ENCODE peak calls at places on chromosome 13, in nine cellular contexts. V, S, L, W, R, T, N, F and K are unnamed samples.

GRCh38 chr13:75870397-75870801 is 234.3 kb downstream of the LMO7 start:
- DNase-seq in V (no peak), S (peak; percentile 37), L (peak; percentile 30), W (peak; percentile 20), R (no peak), T (no peak), N (no peak), F (peak; percentile 26), K (no peak)

GRCh38 chr13:23323946-23324709 is 109.4 kb downstream of the SACS start:
- DNase-seq in V (no peak), S (peak; percentile 20), L (no peak), W (peak; percentile 32), R (no peak), T (no peak), N (no peak), F (peak; percentile 45), K (no peak)

GRCh38 chr13:73069206-73069815 is 10.5 kb downstream of the KLF5 start:
- DNase-seq in V (no peak), S (no peak), L (no peak), W (peak; percentile 60), R (no peak), T (no peak), N (no peak), F (no peak), K (no peak)

GRCh38 chr13:30892966-30893365 is 13.1 kb upstream of the MEDAG start:
- DNase-seq in V (peak; percentile 76), S (peak; percentile 74), L (peak; percentile 72), W (peak; percentile 48), R (no peak), T (no peak), N (no peak), F (no peak), K (no peak)

GRCh38 chr13:95099541-95099940 is 201.7 kb downstream of the ABCC4 start:
- DNase-seq in V (no peak), S (no peak), L (peak; percentile 87), W (peak; percentile 28), R (no peak), T (no peak), N (no peak), F (peak; percentile 95), K (no peak)

GRCh38 chr13:109722068-109722467 is 64.3 kb downstream of the IRS2 start:
- DNase-seq in V (no peak), S (no peak), L (no peak), W (no peak), R (no peak), T (no peak), N (no peak), F (no peak), K (no peak)

GRCh38 chr13:32881792-32882175 is 134.4 kb upstream of the KL start:
- DNase-seq in V (no peak), S (no peak), L (no peak), W (no peak), R (no peak), T (no peak), N (no peak), F (peak; percentile 87), K (no peak)

GRCh38 chr13:110131424-110131823 is 175.5 kb downstream of the COL4A1 start:
- DNase-seq in V (peak; percentile 3), S (no peak), L (no peak), W (no peak), R (no peak), T (no peak), N (no peak), F (no peak), K (no peak)

GRCh38 chr13:79423801-79424642 is 18.0 kb upstream of the RBM26 start:
- DNase-seq in V (no peak), S (peak; percentile 34), L (peak; percentile 65), W (peak; percentile 63), R (no peak), T (no peak), N (no peak), F (peak; percentile 56), K (no peak)

GRCh38 chr13:35917252-35917941 is 213.8 kb downstream of the DCLK1 start:
- DNase-seq in V (no peak), S (no peak), L (no peak), W (no peak), R (no peak), T (no peak), N (no peak), F (no peak), K (no peak)

GRCh38 chr13:35881360-35881759 is 249.8 kb downstream of the DCLK1 start:
- DNase-seq in V (no peak), S (no peak), L (no peak), W (peak; percentile 39), R (no peak), T (no peak), N (no peak), F (no peak), K (no peak)

GRCh38 chr13:96650301-96650886 is 343.9 kb downstream of the OXGR1 start:
- DNase-seq in V (no peak), S (no peak), L (peak; percentile 89), W (no peak), R (no peak), T (peak; percentile 41), N (no peak), F (peak; percentile 94), K (no peak)

GRCh38 chr13:71632721-71633120 is 234.3 kb downstream of the DACH1 start:
- DNase-seq in V (no peak), S (no peak), L (no peak), W (no peak), R (no peak), T (no peak), N (no peak), F (no peak), K (no peak)

GRCh38 chr13:49326222-49326917 is 78.6 kb downstream of the CDADC1 start:
- DNase-seq in V (no peak), S (no peak), L (no peak), W (no peak), R (no peak), T (no peak), N (no peak), F (no peak), K (no peak)

GRCh38 chr13:97386832-97387486 is 47.0 kb upstream of the RAP2A start:
- DNase-seq in V (no peak), S (no peak), L (no peak), W (no peak), R (no peak), T (no peak), N (no peak), F (no peak), K (no peak)

GRCh38 chr13:96091164-96091931 is 1.4 kb downstream of the HS6ST3 start:
- DNase-seq in V (peak; percentile 26), S (peak; percentile 59), L (no peak), W (no peak), R (no peak), T (no peak), N (peak; percentile 68), F (no peak), K (no peak)

GRCh38 chr13:29883941-29884518 is 33.6 kb upstream of the UBL3 start:
- DNase-seq in V (no peak), S (no peak), L (no peak), W (peak; percentile 27), R (no peak), T (no peak), N (no peak), F (no peak), K (no peak)

GRCh38 chr13:39016087-39016486 is 21.8 kb downstream of the PROSER1 start:
- DNase-seq in V (no peak), S (no peak), L (no peak), W (no peak), R (no peak), T (no peak), N (no peak), F (no peak), K (no peak)

GRCh38 chr13:39013462-39013861 is 22.8 kb upstream of the STOML3 start:
- DNase-seq in V (no peak), S (no peak), L (no peak), W (no peak), R (no peak), T (no peak), N (no peak), F (no peak), K (no peak)

GRCh38 chr13:39016789-39017188 is 21.1 kb downstream of the PROSER1 start:
- DNase-seq in V (no peak), S (peak; percentile 68), L (peak; percentile 35), W (peak; percentile 8), R (no peak), T (no peak), N (no peak), F (peak; percentile 35), K (no peak)

GRCh38 chr13:39012608-39013007 is 22.0 kb upstream of the STOML3 start:
- DNase-seq in V (peak; percentile 31), S (peak; percentile 52), L (no peak), W (no peak), R (no peak), T (no peak), N (no peak), F (no peak), K (no peak)
- TF ChIP-seq CTCF in V (no peak), S (peak; percentile 62), L (peak; percentile 4), W (peak; percentile 5), R (no peak), T (peak; percentile 14), N (peak; percentile 33), F (peak; percentile 15), K (no peak)

GRCh38 chr13:103799028-103799427 is 732.8 kb upstream of the SLC10A2 start:
- DNase-seq in V (no peak), S (no peak), L (no peak), W (no peak), R (no peak), T (no peak), N (no peak), F (no peak), K (no peak)
- TF ChIP-seq CTCF in V (no peak), S (no peak), L (no peak), W (no peak), R (no peak), T (no peak), N (no peak), F (no peak), K (no peak)

GRCh38 chr13:43994999-43995859 is 115.5 kb downstream of the LACC1 start:
- DNase-seq in V (no peak), S (no peak), L (no peak), W (no peak), R (no peak), T (no peak), N (no peak), F (no peak), K (no peak)
- TF ChIP-seq CTCF in V (no peak), S (no peak), L (no peak), W (no peak), R (no peak), T (no peak), N (no peak), F (no peak), K (no peak)

GRCh38 chr13:52147225-52147624 is 12.2 kb downstream of the NEK3 start:
- DNase-seq in V (no peak), S (no peak), L (no peak), W (no peak), R (no peak), T (no peak), N (no peak), F (no peak), K (no peak)

GRCh38 chr13:52137489-52137888 is 8.6 kb upstream of the NEK5 start:
- DNase-seq in V (no peak), S (peak; percentile 27), L (no peak), W (no peak), R (no peak), T (no peak), N (no peak), F (no peak), K (no peak)

GRCh38 chr13:52136763-52137162 is 7.9 kb upstream of the NEK5 start:
- DNase-seq in V (no peak), S (no peak), L (no peak), W (no peak), R (no peak), T (no peak), N (no peak), F (no peak), K (no peak)

GRCh38 chr13:52141299-52141698 is 12.4 kb upstream of the NEK5 start:
- DNase-seq in V (no peak), S (no peak), L (no peak), W (no peak), R (no peak), T (no peak), N (no peak), F (no peak), K (no peak)
- TF ChIP-seq CTCF in V (no peak), S (no peak), L (peak; percentile 12), W (peak; percentile 14), R (peak; percentile 11), T (peak; percentile 10), N (no peak), F (no peak), K (no peak)